ENCODE peak calls at places on chromosomes 4 and X, in seven cellular contexts. D, C, V, Z, B, W and M are unnamed samples.
A peak's percentile ranks its signal among the peaks of the same experiment; 100 is the strongest.

GRCh38 chr4:20496078-20496477 is 204.2 kb upstream of the PACRGL start:
- DNase-seq in V (no peak), W (no peak), C (no peak), D (peak; percentile 4), B (no peak), Z (no peak), M (no peak)

GRCh38 chr4:128600996-128601857 is 208.3 kb upstream of the JADE1 start:
- DNase-seq in Z (peak; percentile 48), W (no peak), V (peak; percentile 83), D (peak; percentile 93), C (peak; percentile 16), B (no peak), M (no peak)

GRCh38 chr4:140277576-140277975 is 95.9 kb upstream of the SCOC start:
- DNase-seq in W (no peak), Z (no peak), C (no peak), B (no peak), V (no peak), D (no peak), M (no peak)

GRCh38 chrX:8987672-8988250 is 46.2 kb downstream of the FAM9B start:
- DNase-seq in Z (no peak), B (peak; percentile 68), W (no peak), V (no peak), D (no peak), C (no peak), M (peak; percentile 3)

GRCh38 chr4:156528216-156528615 is 443.4 kb downstream of the PDGFC start:
- DNase-seq in D (no peak), Z (no peak), V (no peak), C (no peak), W (no peak), B (no peak), M (no peak)

GRCh38 chr4:8007581-8007980 is 67.9 kb upstream of the AFAP1 start:
- DNase-seq in Z (no peak), B (no peak), D (no peak), C (no peak), W (no peak), V (no peak), M (no peak)

GRCh38 chr4:143555676-143556075 is 42.2 kb downstream of the SMARCA5 start:
- DNase-seq in Z (no peak), B (no peak), V (no peak), W (no peak), C (no peak), D (no peak), M (no peak)

GRCh38 chrX:26511621-26512363 is 295.8 kb downstream of the MAGEB5 start:
- DNase-seq in V (no peak), Z (no peak), W (no peak), D (no peak), C (no peak), B (no peak), M (no peak)